ENCODE peak calls at places on chromosomes 5 and 9, in nine cellular contexts. One of them, this sample, is unnamed.

GRCh38 chr5:58816181-58816731 is 233.4 kb downstream of the RAB3C start:
- DNase-seq in transverse colon: no peak
- DNase-seq in CD4-positive, alpha-beta T cell: no peak
- DNase-seq in cardiac muscle cell: no peak
- DNase-seq in small intestine: no peak
- DNase-seq in dorsolateral prefrontal cortex: no peak
- DNase-seq in coronary artery: no peak
- DNase-seq in ovary: no peak
- DNase-seq in caudate nucleus: no peak
- DNase-seq in this sample: no peak

GRCh38 chr5:10707198-10708187 is 53.5 kb downstream of the DAP start:
- DNase-seq in small intestine: no peak
- DNase-seq in caudate nucleus: no peak
- DNase-seq in cardiac muscle cell: no peak
- DNase-seq in CD4-positive, alpha-beta T cell: no peak
- DNase-seq in dorsolateral prefrontal cortex: no peak
- DNase-seq in ovary: no peak
- DNase-seq in transverse colon: no peak
- DNase-seq in coronary artery: no peak
- DNase-seq in this sample: no peak

GRCh38 chr5:127796207-127796606 is 93.0 kb downstream of the CCDC192 start:
- DNase-seq in transverse colon: no peak
- DNase-seq in cardiac muscle cell: no peak
- DNase-seq in coronary artery: no peak
- DNase-seq in small intestine: no peak
- DNase-seq in caudate nucleus: no peak
- DNase-seq in dorsolateral prefrontal cortex: no peak
- DNase-seq in ovary: no peak
- DNase-seq in CD4-positive, alpha-beta T cell: no peak
- DNase-seq in this sample: no peak

GRCh38 chr9:137455361-137455991 is 3.7 kb downstream of the NSMF start:
- DNase-seq in dorsolateral prefrontal cortex: no peak
- DNase-seq in transverse colon: no peak
- DNase-seq in coronary artery: no peak
- DNase-seq in cardiac muscle cell: no peak
- DNase-seq in CD4-positive, alpha-beta T cell: no peak
- DNase-seq in small intestine: no peak
- DNase-seq in caudate nucleus: no peak
- DNase-seq in ovary: peak; percentile 32
- DNase-seq in this sample: no peak

GRCh38 chr9:91391426-91392217 is 29.9 kb upstream of the AUH start:
- DNase-seq in small intestine: no peak
- DNase-seq in ovary: no peak
- DNase-seq in caudate nucleus: no peak
- DNase-seq in CD4-positive, alpha-beta T cell: no peak
- DNase-seq in transverse colon: no peak
- DNase-seq in cardiac muscle cell: no peak
- DNase-seq in dorsolateral prefrontal cortex: no peak
- DNase-seq in coronary artery: no peak
- DNase-seq in this sample: no peak

GRCh38 chr5:14190194-14191164 is 47.3 kb downstream of the TRIO start:
- DNase-seq in transverse colon: no peak
- DNase-seq in dorsolateral prefrontal cortex: no peak
- DNase-seq in ovary: no peak
- DNase-seq in caudate nucleus: no peak
- DNase-seq in coronary artery: peak; percentile 84
- DNase-seq in small intestine: no peak
- DNase-seq in CD4-positive, alpha-beta T cell: no peak
- DNase-seq in cardiac muscle cell: peak; percentile 97
- DNase-seq in this sample: no peak

GRCh38 chr5:140205216-140205615 is 30.2 kb downstream of the CYSTM1 start:
- DNase-seq in dorsolateral prefrontal cortex: no peak
- DNase-seq in cardiac muscle cell: peak; percentile 30
- DNase-seq in coronary artery: no peak
- DNase-seq in ovary: no peak
- DNase-seq in small intestine: no peak
- DNase-seq in transverse colon: no peak
- DNase-seq in CD4-positive, alpha-beta T cell: no peak
- DNase-seq in caudate nucleus: no peak
- DNase-seq in this sample: no peak

GRCh38 chr5:76473676-76474075 is 70.6 kb downstream of the IQGAP2 start:
- DNase-seq in dorsolateral prefrontal cortex: no peak
- DNase-seq in transverse colon: no peak
- DNase-seq in caudate nucleus: no peak
- DNase-seq in CD4-positive, alpha-beta T cell: peak; percentile 76
- DNase-seq in small intestine: peak; percentile 34
- DNase-seq in coronary artery: no peak
- DNase-seq in ovary: no peak
- DNase-seq in cardiac muscle cell: no peak
- DNase-seq in this sample: no peak

GRCh38 chr9:20835364-20836286 is 151.6 kb downstream of the FOCAD start:
- DNase-seq in caudate nucleus: no peak
- DNase-seq in ovary: no peak
- DNase-seq in dorsolateral prefrontal cortex: no peak
- DNase-seq in CD4-positive, alpha-beta T cell: no peak
- DNase-seq in small intestine: no peak
- DNase-seq in cardiac muscle cell: peak; percentile 64
- DNase-seq in transverse colon: no peak
- DNase-seq in coronary artery: no peak
- DNase-seq in this sample: no peak

GRCh38 chr5:178467261-178468195 is 122.7 kb downstream of the COL23A1 start:
- DNase-seq in dorsolateral prefrontal cortex: no peak
- DNase-seq in small intestine: no peak
- DNase-seq in ovary: peak; percentile 26
- DNase-seq in transverse colon: peak; percentile 46
- DNase-seq in coronary artery: no peak
- DNase-seq in CD4-positive, alpha-beta T cell: no peak
- DNase-seq in cardiac muscle cell: peak; percentile 21
- DNase-seq in caudate nucleus: no peak
- DNase-seq in this sample: no peak

GRCh38 chr5:173394701-173395100 is 66.5 kb upstream of the STC2 start:
- DNase-seq in coronary artery: no peak
- DNase-seq in small intestine: no peak
- DNase-seq in transverse colon: no peak
- DNase-seq in dorsolateral prefrontal cortex: no peak
- DNase-seq in ovary: no peak
- DNase-seq in caudate nucleus: no peak
- DNase-seq in CD4-positive, alpha-beta T cell: no peak
- DNase-seq in cardiac muscle cell: no peak
- DNase-seq in this sample: no peak

GRCh38 chr5:9160747-9161146 is 385.1 kb downstream of the SEMA5A start:
- DNase-seq in transverse colon: no peak
- DNase-seq in CD4-positive, alpha-beta T cell: no peak
- DNase-seq in ovary: no peak
- DNase-seq in caudate nucleus: no peak
- DNase-seq in dorsolateral prefrontal cortex: no peak
- DNase-seq in cardiac muscle cell: no peak
- DNase-seq in small intestine: no peak
- DNase-seq in coronary artery: no peak
- DNase-seq in this sample: no peak

GRCh38 chr5:39363217-39363616 is 1.1 kb downstream of the C9 start:
- DNase-seq in CD4-positive, alpha-beta T cell: no peak
- DNase-seq in dorsolateral prefrontal cortex: no peak
- DNase-seq in caudate nucleus: no peak
- DNase-seq in transverse colon: no peak
- DNase-seq in coronary artery: no peak
- DNase-seq in cardiac muscle cell: no peak
- DNase-seq in small intestine: no peak
- DNase-seq in ovary: no peak
- DNase-seq in this sample: no peak

GRCh38 chr5:69093771-69094570 is at the start of gene SLC30A5:
- DNase-seq in transverse colon: peak; percentile 99
- DNase-seq in small intestine: peak; percentile 100
- DNase-seq in ovary: peak; percentile 98
- DNase-seq in coronary artery: peak; percentile 100
- DNase-seq in CD4-positive, alpha-beta T cell: peak; percentile 99
- DNase-seq in dorsolateral prefrontal cortex: peak; percentile 94
- DNase-seq in cardiac muscle cell: peak; percentile 100
- DNase-seq in caudate nucleus: peak; percentile 99
- DNase-seq in this sample: peak; percentile 87

GRCh38 chr5:69099302-69099701 is 5.5 kb downstream of the SLC30A5 start:
- DNase-seq in transverse colon: no peak
- DNase-seq in ovary: no peak
- DNase-seq in small intestine: no peak
- DNase-seq in coronary artery: no peak
- DNase-seq in cardiac muscle cell: no peak
- DNase-seq in CD4-positive, alpha-beta T cell: no peak
- DNase-seq in caudate nucleus: no peak
- DNase-seq in dorsolateral prefrontal cortex: no peak
- DNase-seq in this sample: no peak
- H3K27ac ChIP-seq in transverse colon: no peak overlapping the region
- H3K27ac ChIP-seq in ovary: no peak overlapping the region
- H3K27ac ChIP-seq in small intestine: no peak overlapping the region
- H3K27ac ChIP-seq in coronary artery: no peak overlapping the region
- H3K27ac ChIP-seq in cardiac muscle cell: no peak overlapping the region
- H3K27ac ChIP-seq in CD4-positive, alpha-beta T cell: no peak overlapping the region
- H3K27ac ChIP-seq in caudate nucleus: no peak overlapping the region
- H3K27ac ChIP-seq in dorsolateral prefrontal cortex: no peak overlapping the region
- H3K27ac ChIP-seq in this sample: no peak overlapping the region

GRCh38 chr9:117290306-117290705 is 124.6 kb downstream of the ASTN2 start:
- DNase-seq in cardiac muscle cell: no peak
- DNase-seq in small intestine: no peak
- DNase-seq in ovary: no peak
- DNase-seq in dorsolateral prefrontal cortex: no peak
- DNase-seq in CD4-positive, alpha-beta T cell: no peak
- DNase-seq in coronary artery: no peak
- DNase-seq in caudate nucleus: no peak
- DNase-seq in transverse colon: no peak
- DNase-seq in this sample: no peak

GRCh38 chr9:117290809-117291208 is 124.0 kb downstream of the ASTN2 start:
- DNase-seq in caudate nucleus: no peak
- DNase-seq in ovary: no peak
- DNase-seq in transverse colon: no peak
- DNase-seq in coronary artery: no peak
- DNase-seq in CD4-positive, alpha-beta T cell: no peak
- DNase-seq in small intestine: no peak
- DNase-seq in dorsolateral prefrontal cortex: no peak
- DNase-seq in cardiac muscle cell: no peak
- DNase-seq in this sample: no peak

GRCh38 chr9:117286245-117286644 is 128.6 kb downstream of the ASTN2 start:
- DNase-seq in CD4-positive, alpha-beta T cell: no peak
- DNase-seq in cardiac muscle cell: no peak
- DNase-seq in ovary: no peak
- DNase-seq in dorsolateral prefrontal cortex: no peak
- DNase-seq in transverse colon: no peak
- DNase-seq in coronary artery: no peak
- DNase-seq in caudate nucleus: no peak
- DNase-seq in small intestine: peak; percentile 14
- DNase-seq in this sample: no peak

GRCh38 chr9:117293199-117294114 is 121.4 kb downstream of the ASTN2 start:
- DNase-seq in cardiac muscle cell: no peak
- DNase-seq in caudate nucleus: no peak
- DNase-seq in small intestine: no peak
- DNase-seq in dorsolateral prefrontal cortex: peak; percentile 20
- DNase-seq in ovary: no peak
- DNase-seq in transverse colon: no peak
- DNase-seq in CD4-positive, alpha-beta T cell: no peak
- DNase-seq in coronary artery: no peak
- DNase-seq in this sample: no peak

GRCh38 chr9:117291223-117291622 is 123.6 kb downstream of the ASTN2 start:
- DNase-seq in small intestine: no peak
- DNase-seq in cardiac muscle cell: no peak
- DNase-seq in coronary artery: no peak
- DNase-seq in dorsolateral prefrontal cortex: no peak
- DNase-seq in transverse colon: no peak
- DNase-seq in ovary: no peak
- DNase-seq in caudate nucleus: no peak
- DNase-seq in CD4-positive, alpha-beta T cell: no peak
- DNase-seq in this sample: no peak
- H3K27ac ChIP-seq in small intestine: no peak overlapping the region
- H3K27ac ChIP-seq in cardiac muscle cell: no peak overlapping the region
- H3K27ac ChIP-seq in coronary artery: no peak overlapping the region
- H3K27ac ChIP-seq in dorsolateral prefrontal cortex: no peak overlapping the region
- H3K27ac ChIP-seq in transverse colon: no peak overlapping the region
- H3K27ac ChIP-seq in ovary: no peak overlapping the region
- H3K27ac ChIP-seq in caudate nucleus: no peak overlapping the region
- H3K27ac ChIP-seq in CD4-positive, alpha-beta T cell: no peak overlapping the region
- H3K27ac ChIP-seq in this sample: no peak overlapping the region

DNA sequence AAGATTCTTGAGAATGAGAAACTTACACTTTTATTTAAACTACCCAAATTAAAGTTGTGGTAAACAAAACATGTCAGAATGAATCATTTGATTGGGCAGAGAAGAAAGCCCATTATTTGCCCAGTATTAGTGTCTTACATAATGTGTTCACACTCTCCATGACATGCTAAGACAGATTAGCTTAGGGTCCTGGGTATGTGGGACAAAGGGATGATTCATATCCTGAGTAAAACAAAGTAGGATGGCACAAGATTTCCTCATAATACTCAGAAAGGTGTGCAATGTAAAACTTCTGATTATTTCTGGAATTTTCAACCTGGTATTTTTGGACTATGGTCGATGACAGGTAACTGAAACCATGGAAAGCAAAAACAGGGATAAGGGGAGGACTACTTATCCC is 183.9 kb upstream of the POU5F2 start:
- DNase-seq in dorsolateral prefrontal cortex: no peak
- DNase-seq in CD4-positive, alpha-beta T cell: no peak
- DNase-seq in caudate nucleus: no peak
- DNase-seq in coronary artery: no peak
- DNase-seq in transverse colon: no peak
- DNase-seq in cardiac muscle cell: no peak
- DNase-seq in small intestine: no peak
- DNase-seq in ovary: no peak
- DNase-seq in this sample: no peak
- H3K27ac ChIP-seq in dorsolateral prefrontal cortex: no peak overlapping the region
- H3K27ac ChIP-seq in CD4-positive, alpha-beta T cell: no peak overlapping the region
- H3K27ac ChIP-seq in caudate nucleus: no peak overlapping the region
- H3K27ac ChIP-seq in coronary artery: no peak overlapping the region
- H3K27ac ChIP-seq in transverse colon: no peak overlapping the region
- H3K27ac ChIP-seq in cardiac muscle cell: no peak overlapping the region
- H3K27ac ChIP-seq in small intestine: no peak overlapping the region
- H3K27ac ChIP-seq in ovary: no peak overlapping the region
- H3K27ac ChIP-seq in this sample: no peak overlapping the region

GRCh38 chr5:142998316-142998862 is 228.2 kb downstream of the ARHGAP26 start:
- DNase-seq in transverse colon: no peak
- DNase-seq in ovary: no peak
- DNase-seq in dorsolateral prefrontal cortex: no peak
- DNase-seq in small intestine: no peak
- DNase-seq in CD4-positive, alpha-beta T cell: no peak
- DNase-seq in caudate nucleus: no peak
- DNase-seq in cardiac muscle cell: no peak
- DNase-seq in coronary artery: no peak
- DNase-seq in this sample: no peak

GRCh38 chr5:143003328-143003636 is 233.1 kb downstream of the ARHGAP26 start:
- DNase-seq in caudate nucleus: no peak
- DNase-seq in cardiac muscle cell: no peak
- DNase-seq in coronary artery: no peak
- DNase-seq in ovary: no peak
- DNase-seq in transverse colon: no peak
- DNase-seq in CD4-positive, alpha-beta T cell: no peak
- DNase-seq in dorsolateral prefrontal cortex: no peak
- DNase-seq in small intestine: no peak
- DNase-seq in this sample: no peak

GRCh38 chr5:143002459-143003327 is 232.5 kb downstream of the ARHGAP26 start:
- DNase-seq in ovary: no peak
- DNase-seq in dorsolateral prefrontal cortex: no peak
- DNase-seq in caudate nucleus: no peak
- DNase-seq in small intestine: peak; percentile 50
- DNase-seq in cardiac muscle cell: peak; percentile 98
- DNase-seq in transverse colon: peak; percentile 54
- DNase-seq in coronary artery: no peak
- DNase-seq in CD4-positive, alpha-beta T cell: peak; percentile 54
- DNase-seq in this sample: no peak

GRCh38 chr5:143004361-143004802 is 234.2 kb downstream of the ARHGAP26 start:
- DNase-seq in caudate nucleus: no peak
- DNase-seq in ovary: no peak
- DNase-seq in cardiac muscle cell: no peak
- DNase-seq in CD4-positive, alpha-beta T cell: no peak
- DNase-seq in coronary artery: no peak
- DNase-seq in dorsolateral prefrontal cortex: no peak
- DNase-seq in small intestine: no peak
- DNase-seq in transverse colon: no peak
- DNase-seq in this sample: no peak

GRCh38 chr5:143001764-143002351 is 231.7 kb downstream of the ARHGAP26 start:
- DNase-seq in small intestine: no peak
- DNase-seq in transverse colon: no peak
- DNase-seq in dorsolateral prefrontal cortex: no peak
- DNase-seq in caudate nucleus: no peak
- DNase-seq in coronary artery: no peak
- DNase-seq in ovary: no peak
- DNase-seq in CD4-positive, alpha-beta T cell: no peak
- DNase-seq in cardiac muscle cell: peak; percentile 70
- DNase-seq in this sample: no peak
- H3K27ac ChIP-seq in small intestine: peak overlapping the region; percentile 52
- H3K27ac ChIP-seq in transverse colon: peak overlapping the region; percentile 68
- H3K27ac ChIP-seq in dorsolateral prefrontal cortex: no peak overlapping the region
- H3K27ac ChIP-seq in caudate nucleus: peak overlapping the region; percentile 60
- H3K27ac ChIP-seq in coronary artery: peak overlapping the region; percentile 28
- H3K27ac ChIP-seq in ovary: no peak overlapping the region
- H3K27ac ChIP-seq in CD4-positive, alpha-beta T cell: peak overlapping the region; percentile 69
- H3K27ac ChIP-seq in cardiac muscle cell: no peak overlapping the region
- H3K27ac ChIP-seq in this sample: no peak overlapping the region